ENCODE peak calls at places on chromosomes 5 and 9, in six cellular contexts. One of them, this sample, is unnamed.

GRCh38 chr5:116424258-116424615 is 150.4 kb downstream of the SEMA6A start:
- DNase-seq in Peyer's patch: no peak
- DNase-seq in IMR-90: no peak
- DNase-seq in adrenal gland: no peak
- DNase-seq in AG09319: no peak
- DNase-seq in fibroblast of villous mesenchyme: no peak
- DNase-seq in this sample: no peak

GRCh38 chr9:74172874-74173273 is 324.3 kb upstream of the RORB start:
- DNase-seq in adrenal gland: no peak
- DNase-seq in Peyer's patch: no peak
- DNase-seq in fibroblast of villous mesenchyme: no peak
- DNase-seq in AG09319: no peak
- DNase-seq in IMR-90: no peak
- DNase-seq in this sample: no peak

GRCh38 chr5:82018462-82018861 is 46.6 kb downstream of the ATG10 start:
- DNase-seq in fibroblast of villous mesenchyme: peak
- DNase-seq in AG09319: no peak
- DNase-seq in Peyer's patch: no peak
- DNase-seq in IMR-90: peak
- DNase-seq in adrenal gland: peak
- DNase-seq in this sample: no peak

GRCh38 chr5:155919125-155919524 is 407.8 kb upstream of the SGCD start:
- DNase-seq in fibroblast of villous mesenchyme: no peak
- DNase-seq in adrenal gland: no peak
- DNase-seq in AG09319: no peak
- DNase-seq in Peyer's patch: no peak
- DNase-seq in IMR-90: no peak
- DNase-seq in this sample: no peak

GRCh38 chr5:57566914-57567313 is 84.3 kb upstream of the ACTBL2 start:
- DNase-seq in fibroblast of villous mesenchyme: peak
- DNase-seq in adrenal gland: no peak
- DNase-seq in IMR-90: peak
- DNase-seq in Peyer's patch: no peak
- DNase-seq in AG09319: peak
- DNase-seq in this sample: no peak

GRCh38 chr5:138177936-138178515 is 404 bp downstream of the BRD8 start:
- DNase-seq in IMR-90: peak
- DNase-seq in AG09319: no peak
- DNase-seq in fibroblast of villous mesenchyme: peak
- DNase-seq in adrenal gland: peak
- DNase-seq in Peyer's patch: peak
- DNase-seq in this sample: peak

GRCh38 chr9:130288393-130288792 is 22.8 kb downstream of the HMCN2 start:
- DNase-seq in AG09319: no peak
- DNase-seq in IMR-90: no peak
- DNase-seq in Peyer's patch: peak
- DNase-seq in fibroblast of villous mesenchyme: no peak
- DNase-seq in adrenal gland: no peak
- DNase-seq in this sample: peak

GRCh38 chr5:172573115-172573882 is 67.8 kb upstream of the NEURL1B start:
- DNase-seq in adrenal gland: no peak
- DNase-seq in fibroblast of villous mesenchyme: no peak
- DNase-seq in AG09319: no peak
- DNase-seq in Peyer's patch: peak
- DNase-seq in IMR-90: no peak
- DNase-seq in this sample: no peak

GRCh38 chr5:42636425-42636824 is 120.2 kb upstream of the CCDC152 start:
- DNase-seq in IMR-90: no peak
- DNase-seq in AG09319: no peak
- DNase-seq in fibroblast of villous mesenchyme: no peak
- DNase-seq in Peyer's patch: no peak
- DNase-seq in adrenal gland: no peak
- DNase-seq in this sample: no peak

GRCh38 chr5:29758986-29759421 is 1434.5 kb upstream of the CDH6 start:
- DNase-seq in adrenal gland: no peak
- DNase-seq in AG09319: no peak
- DNase-seq in IMR-90: no peak
- DNase-seq in fibroblast of villous mesenchyme: no peak
- DNase-seq in Peyer's patch: no peak
- DNase-seq in this sample: no peak

GRCh38 chr5:169161022-169161680 is 139.8 kb downstream of the SLIT3 start:
- DNase-seq in adrenal gland: peak
- DNase-seq in IMR-90: peak
- DNase-seq in fibroblast of villous mesenchyme: peak
- DNase-seq in AG09319: peak
- DNase-seq in Peyer's patch: no peak
- DNase-seq in this sample: peak

GRCh38 chr9:15157371-15157770 is 149.6 kb downstream of the TTC39B start:
- DNase-seq in IMR-90: no peak
- DNase-seq in adrenal gland: no peak
- DNase-seq in Peyer's patch: no peak
- DNase-seq in fibroblast of villous mesenchyme: no peak
- DNase-seq in AG09319: no peak
- DNase-seq in this sample: no peak

GRCh38 chr5:65926893-65927292 is 518 bp downstream of the ERBIN start:
- DNase-seq in AG09319: no peak
- DNase-seq in fibroblast of villous mesenchyme: peak
- DNase-seq in adrenal gland: no peak
- DNase-seq in IMR-90: no peak
- DNase-seq in Peyer's patch: no peak
- DNase-seq in this sample: no peak

GRCh38 chr9:92293452-92294296 is at the start of gene IARS1:
- DNase-seq in IMR-90: peak
- DNase-seq in adrenal gland: peak
- DNase-seq in Peyer's patch: peak
- DNase-seq in fibroblast of villous mesenchyme: peak
- DNase-seq in AG09319: peak
- DNase-seq in this sample: peak

GRCh38 chr5:125408582-125409069 is 662.2 kb upstream of the ZNF608 start:
- DNase-seq in adrenal gland: peak
- DNase-seq in fibroblast of villous mesenchyme: peak
- DNase-seq in Peyer's patch: no peak
- DNase-seq in IMR-90: peak
- DNase-seq in AG09319: peak
- DNase-seq in this sample: no peak

GRCh38 chr9:98453589-98454311 is 198.3 kb upstream of the TBC1D2 start:
- DNase-seq in Peyer's patch: no peak
- DNase-seq in IMR-90: peak
- DNase-seq in AG09319: no peak
- DNase-seq in adrenal gland: no peak
- DNase-seq in fibroblast of villous mesenchyme: peak
- DNase-seq in this sample: peak

GRCh38 chr9:136098210-136098609 is 3.1 kb upstream of the NACC2 start:
- DNase-seq in Peyer's patch: no peak
- DNase-seq in IMR-90: no peak
- DNase-seq in AG09319: no peak
- DNase-seq in fibroblast of villous mesenchyme: no peak
- DNase-seq in adrenal gland: no peak
- DNase-seq in this sample: no peak

GRCh38 chr5:8892931-8893330 is 652.9 kb downstream of the SEMA5A start:
- DNase-seq in Peyer's patch: no peak
- DNase-seq in fibroblast of villous mesenchyme: no peak
- DNase-seq in IMR-90: no peak
- DNase-seq in adrenal gland: no peak
- DNase-seq in AG09319: no peak
- DNase-seq in this sample: no peak

GRCh38 chr5:3185488-3185887 is 410.1 kb upstream of the IRX1 start:
- DNase-seq in IMR-90: no peak
- DNase-seq in adrenal gland: no peak
- DNase-seq in AG09319: no peak
- DNase-seq in Peyer's patch: no peak
- DNase-seq in fibroblast of villous mesenchyme: no peak
- DNase-seq in this sample: no peak

GRCh38 chr5:51226420-51226735 is 156.9 kb upstream of the ISL1 start:
- DNase-seq in Peyer's patch: no peak
- DNase-seq in adrenal gland: no peak
- DNase-seq in fibroblast of villous mesenchyme: no peak
- DNase-seq in IMR-90: no peak
- DNase-seq in AG09319: no peak
- DNase-seq in this sample: peak

GRCh38 chr9:34633851-34634550 is 3.6 kb downstream of the SIGMAR1 start:
- DNase-seq in Peyer's patch: peak
- DNase-seq in IMR-90: peak
- DNase-seq in adrenal gland: peak
- DNase-seq in fibroblast of villous mesenchyme: peak
- DNase-seq in AG09319: no peak
- DNase-seq in this sample: peak

GRCh38 chr9:21557428-21557768 is 75.3 kb upstream of the IFNE start:
- DNase-seq in AG09319: no peak
- DNase-seq in adrenal gland: no peak
- DNase-seq in IMR-90: no peak
- DNase-seq in fibroblast of villous mesenchyme: no peak
- DNase-seq in Peyer's patch: no peak
- DNase-seq in this sample: no peak

GRCh38 chr9:91182429-91182828 is 179.3 kb downstream of the AUH start:
- DNase-seq in fibroblast of villous mesenchyme: no peak
- DNase-seq in IMR-90: no peak
- DNase-seq in Peyer's patch: no peak
- DNase-seq in AG09319: no peak
- DNase-seq in adrenal gland: no peak
- DNase-seq in this sample: no peak

GRCh38 chr5:53037141-53037859 is 48.1 kb downstream of the ITGA2 start:
- DNase-seq in IMR-90: peak
- DNase-seq in fibroblast of villous mesenchyme: peak
- DNase-seq in AG09319: no peak
- DNase-seq in Peyer's patch: no peak
- DNase-seq in adrenal gland: no peak
- DNase-seq in this sample: no peak

GRCh38 chr9:111108946-111109345 is 70.7 kb upstream of the LPAR1 start:
- DNase-seq in AG09319: peak
- DNase-seq in IMR-90: peak
- DNase-seq in fibroblast of villous mesenchyme: peak
- DNase-seq in adrenal gland: peak
- DNase-seq in Peyer's patch: no peak
- DNase-seq in this sample: no peak

GRCh38 chr9:132597073-132597775 is 14.8 kb downstream of the BARHL1 start:
- DNase-seq in Peyer's patch: no peak
- DNase-seq in AG09319: no peak
- DNase-seq in adrenal gland: peak
- DNase-seq in fibroblast of villous mesenchyme: no peak
- DNase-seq in IMR-90: no peak
- DNase-seq in this sample: peak

GRCh38 chr9:136506425-136506824 is 23.6 kb upstream of the SEC16A start:
- DNase-seq in IMR-90: no peak
- DNase-seq in adrenal gland: no peak
- DNase-seq in Peyer's patch: no peak
- DNase-seq in fibroblast of villous mesenchyme: no peak
- DNase-seq in AG09319: no peak
- DNase-seq in this sample: no peak

GRCh38 chr5:32687167-32687831 is 23.8 kb upstream of the NPR3 start:
- DNase-seq in adrenal gland: peak
- DNase-seq in AG09319: no peak
- DNase-seq in Peyer's patch: no peak
- DNase-seq in fibroblast of villous mesenchyme: no peak
- DNase-seq in IMR-90: peak
- DNase-seq in this sample: peak

GRCh38 chr9:33264473-33265177 is at the start of the genes BAG1 and CHMP5:
- DNase-seq in Peyer's patch: peak
- DNase-seq in adrenal gland: peak
- DNase-seq in fibroblast of villous mesenchyme: peak
- DNase-seq in IMR-90: peak
- DNase-seq in AG09319: peak
- DNase-seq in this sample: peak
- TF ChIP-seq CTCF in Peyer's patch: peak
- TF ChIP-seq CTCF in adrenal gland: peak
- TF ChIP-seq CTCF in fibroblast of villous mesenchyme: peak
- TF ChIP-seq CTCF in IMR-90: peak
- TF ChIP-seq CTCF in AG09319: peak
- TF ChIP-seq CTCF in this sample: no peak

GRCh38 chr5:126536874-126537273 is 58.1 kb downstream of the ALDH7A1 start:
- DNase-seq in Peyer's patch: no peak
- DNase-seq in AG09319: no peak
- DNase-seq in fibroblast of villous mesenchyme: no peak
- DNase-seq in IMR-90: no peak
- DNase-seq in adrenal gland: no peak
- DNase-seq in this sample: no peak
- TF ChIP-seq CTCF in Peyer's patch: no peak
- TF ChIP-seq CTCF in AG09319: no peak
- TF ChIP-seq CTCF in fibroblast of villous mesenchyme: no peak
- TF ChIP-seq CTCF in IMR-90: peak
- TF ChIP-seq CTCF in adrenal gland: peak
- TF ChIP-seq CTCF in this sample: peak

GRCh38 chr9:126514037-126514821 is 99.5 kb upstream of the LMX1B start:
- DNase-seq in AG09319: no peak
- DNase-seq in Peyer's patch: peak
- DNase-seq in adrenal gland: peak
- DNase-seq in fibroblast of villous mesenchyme: peak
- DNase-seq in IMR-90: peak
- DNase-seq in this sample: peak
- TF ChIP-seq CTCF in AG09319: peak
- TF ChIP-seq CTCF in Peyer's patch: peak
- TF ChIP-seq CTCF in adrenal gland: no peak
- TF ChIP-seq CTCF in fibroblast of villous mesenchyme: peak
- TF ChIP-seq CTCF in IMR-90: peak
- TF ChIP-seq CTCF in this sample: no peak

DNA sequence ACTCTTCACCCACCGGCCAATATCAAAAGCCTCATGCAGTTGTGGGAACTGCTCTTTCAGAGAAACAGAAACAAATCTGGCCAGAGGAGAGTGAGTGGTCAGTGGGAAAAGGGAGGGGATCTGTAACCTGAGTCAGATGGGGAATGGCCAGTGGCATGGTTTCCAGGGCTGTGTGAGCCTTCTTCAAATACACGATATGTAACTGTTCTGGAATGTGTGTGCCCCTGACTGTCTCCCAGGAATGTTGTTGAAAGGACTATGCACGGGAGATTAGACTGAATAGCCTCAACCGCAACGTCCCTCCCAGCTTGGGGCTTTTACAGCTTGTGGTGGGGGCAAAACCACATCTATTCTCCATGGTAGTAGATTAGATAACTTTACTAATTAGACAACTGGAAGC is 60.8 kb downstream of the SH3TC2 start:
- DNase-seq in IMR-90: peak
- DNase-seq in AG09319: peak
- DNase-seq in fibroblast of villous mesenchyme: peak
- DNase-seq in adrenal gland: peak
- DNase-seq in Peyer's patch: no peak
- DNase-seq in this sample: peak
- TF ChIP-seq CTCF in IMR-90: no peak
- TF ChIP-seq CTCF in AG09319: no peak
- TF ChIP-seq CTCF in fibroblast of villous mesenchyme: no peak
- TF ChIP-seq CTCF in adrenal gland: no peak
- TF ChIP-seq CTCF in Peyer's patch: no peak
- TF ChIP-seq CTCF in this sample: no peak